ENCODE peak calls at places on chromosomes 3 and 15, in five cellular contexts. N is PC-9, X is cardiac muscle cell, Y is Panc1, J is sigmoid colon. K is an unnamed sample.

GRCh38 chr15:60574801-60575631 is 96.1 kb upstream of the ICE2 start:
- DNase-seq in J (no peak), N (no peak), Y (no peak), X (no peak), K (peak; percentile 62)

GRCh38 chr3:58335432-58335947 is 2.8 kb downstream of the PXK start:
- DNase-seq in Y (no peak), X (no peak), N (no peak), J (no peak), K (no peak)

GRCh38 chr3:149332781-149333517 is 487 bp downstream of the TM4SF18 start:
- DNase-seq in Y (peak; percentile 53), J (no peak), N (no peak), X (no peak), K (peak; percentile 30)

GRCh38 chr3:108296239-108296638 is at the start of gene HHLA2:
- DNase-seq in Y (no peak), X (no peak), J (no peak), N (peak; percentile 6), K (no peak)

GRCh38 chr3:43995929-43996378 is 245.7 kb upstream of the TOPAZ1 start:
- DNase-seq in J (no peak), N (peak; percentile 46), X (no peak), Y (no peak), K (no peak)

GRCh38 chr3:60579734-60580133 is 671.5 kb downstream of the FHIT start:
- DNase-seq in X (peak; percentile 32), N (peak; percentile 35), J (no peak), Y (no peak), K (peak; percentile 19)

GRCh38 chr15:100193277-100193860 is 148.4 kb downstream of the ADAMTS17 start:
- DNase-seq in X (no peak), J (peak; percentile 55), Y (no peak), N (no peak), K (no peak)

GRCh38 chr3:67828486-67829010 is 174.1 kb upstream of the SUCLG2 start:
- DNase-seq in Y (no peak), J (no peak), X (no peak), N (no peak), K (no peak)

GRCh38 chr3:146131616-146132410 is 29.2 kb downstream of the PLOD2 start:
- DNase-seq in Y (no peak), N (no peak), X (peak; percentile 90), J (no peak), K (peak; percentile 52)

GRCh38 chr3:123667784-123668183 is 82.9 kb upstream of the HACD2 start:
- DNase-seq in Y (no peak), N (no peak), X (no peak), J (no peak), K (no peak)

GRCh38 chr3:52795298-52795900 is 803 bp downstream of the ITIH3 start:
- DNase-seq in J (no peak), N (no peak), X (no peak), Y (no peak), K (no peak)

GRCh38 chr3:185270262-185270955 is 16.6 kb upstream of the EHHADH start:
- DNase-seq in X (peak; percentile 45), N (no peak), J (no peak), Y (no peak), K (peak; percentile 23)

GRCh38 chr3:171342783-171343420 is 117.3 kb downstream of the TNIK start:
- DNase-seq in X (no peak), N (no peak), Y (no peak), J (no peak), K (no peak)
- H3K4me1 ChIP-seq in X (peaks cover 15% of the 10 kb centered on the region), N (peaks cover 16% of the 10 kb centered on the region), Y (no peaks in the 10 kb centered on the region), J (no peaks in the 10 kb centered on the region), K (peaks cover 9% of the 10 kb centered on the region)

GRCh38 chr3:147351301-147351700 is 55.0 kb downstream of the ZIC4 start:
- DNase-seq in J (no peak), X (no peak), N (no peak), Y (no peak), K (no peak)
- H3K27me3 ChIP-seq in J (peaks cover 42% of the 10 kb centered on the region), X (peaks cover 84% of the 10 kb centered on the region), N (no peaks in the 10 kb centered on the region), Y (no peaks in the 10 kb centered on the region), K (peaks cover 38% of the 10 kb centered on the region)

GRCh38 chr3:159080236-159080635 is 278.4 kb downstream of the MFSD1 start:
- DNase-seq in N (no peak), J (no peak), X (no peak), Y (no peak), K (no peak)

GRCh38 chr3:159075302-159075701 is 273.4 kb downstream of the MFSD1 start:
- DNase-seq in J (no peak), X (no peak), Y (no peak), N (no peak), K (no peak)

GRCh38 chr3:159080821-159081220 is 279.0 kb downstream of the MFSD1 start:
- DNase-seq in Y (no peak), X (no peak), N (no peak), J (no peak), K (no peak)

GRCh38 chr3:159074756-159075155 is 272.9 kb downstream of the MFSD1 start:
- DNase-seq in J (no peak), X (no peak), Y (no peak), N (no peak), K (no peak)

DNA sequence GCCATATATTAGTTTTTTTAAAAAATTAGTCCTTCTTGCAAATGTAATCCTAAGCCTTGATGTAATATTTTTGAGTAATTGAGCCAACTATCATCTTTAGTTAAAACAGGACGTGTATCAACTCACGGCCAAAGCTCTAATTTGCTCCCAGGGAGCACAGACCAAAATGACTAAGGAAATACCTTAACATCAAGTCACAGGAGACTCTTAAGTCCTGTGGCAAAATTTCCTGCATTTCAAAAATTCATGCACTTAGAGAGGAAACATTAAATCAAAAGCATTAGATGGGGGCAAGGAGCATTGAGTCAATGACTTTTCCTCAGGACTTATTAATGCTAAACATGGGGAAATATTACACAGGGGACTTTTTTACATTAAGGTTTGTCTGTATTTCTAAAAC is 276.0 kb downstream of the MFSD1 start:
- DNase-seq in X (peak; percentile 58), Y (no peak), J (no peak), N (no peak), K (peak; percentile 78)
- H3K4me1 ChIP-seq in X (no peaks in the 10 kb centered on the region), Y (no peaks in the 10 kb centered on the region), J (no peaks in the 10 kb centered on the region), N (no peaks in the 10 kb centered on the region), K (peaks cover 22% of the 10 kb centered on the region)

GRCh38 chr15:50377867-50378751 is 23.1 kb upstream of the GABPB1 start:
- DNase-seq in X (peak; percentile 42), N (no peak), Y (no peak), J (no peak), K (peak; percentile 44)

GRCh38 chr15:50378776-50379175 is 23.8 kb upstream of the GABPB1 start:
- DNase-seq in N (no peak), Y (no peak), X (no peak), J (no peak), K (no peak)

DNA sequence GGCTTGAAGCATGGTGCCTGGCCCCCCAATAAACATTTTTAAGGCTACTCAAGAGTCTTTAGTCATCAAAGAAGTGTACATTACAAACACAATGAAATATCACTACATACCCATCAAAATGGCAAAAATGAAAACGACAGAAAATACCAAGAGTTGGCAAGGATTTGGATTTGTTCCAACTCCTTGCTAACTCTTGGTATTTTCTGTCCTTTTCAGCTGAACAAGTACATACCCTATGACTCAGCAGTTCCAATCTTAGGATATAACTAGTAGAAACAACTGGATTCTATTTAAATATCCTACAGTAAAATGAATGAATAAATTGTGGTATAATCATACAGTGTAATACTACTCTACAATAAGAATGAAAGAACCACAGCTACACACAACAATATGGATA is 25.1 kb upstream of the GABPB1 start:
- DNase-seq in N (no peak), J (no peak), Y (no peak), X (peak; percentile 32), K (peak; percentile 49)
- H3K27me3 ChIP-seq in N (no peaks in the 10 kb centered on the region), J (no peaks in the 10 kb centered on the region), Y (no peaks in the 10 kb centered on the region), X (no peaks in the 10 kb centered on the region), K (no peaks in the 10 kb centered on the region)

K was measured in adipocyte.